ENCODE peak calls at places on chromosomes 11 and 22, in ten cellular contexts. P is heart left ventricle, R is prostate gland, L is uterus, Q is ovary, F is body of pancreas, Y is Peyer's patch, Z is sigmoid colon, S is gastrocnemius medialis, E is esophagus muscularis mucosa. D is an unnamed sample. For H3K36me3, the result is how much of the 10 kb centered on the place peaks cover.

GRCh38 chr11:73404048-73404447 is 27.8 kb downstream of the RELT start:
- DNase-seq in R (no peak), Z (peak), L (peak), P (peak), S (no peak), Y (peak), F (no peak), Q (peak), E (no peak), D (peak)

GRCh38 chr11:92867913-92868619 is 101.4 kb upstream of the MTNR1B start:
- DNase-seq in Z (no peak), F (no peak), P (no peak), R (peak), L (no peak), Q (no peak), S (no peak), E (no peak), Y (no peak), D (no peak)

GRCh38 chr22:26461188-26461810 is 22.3 kb downstream of the HPS4 start:
- DNase-seq in R (peak), L (peak), S (no peak), E (no peak), F (peak), P (peak), Y (peak), Q (no peak), Z (no peak), D (peak)

GRCh38 chr11:107609384-107610218 is 18.7 kb downstream of the ELMOD1 start:
- DNase-seq in Z (no peak), E (no peak), S (no peak), L (no peak), P (no peak), F (no peak), Q (no peak), Y (no peak), R (no peak), D (no peak)

GRCh38 chr11:8060801-8061554 is 20.0 kb upstream of the TUB start:
- DNase-seq in L (no peak), Y (no peak), S (no peak), Q (no peak), Z (peak), E (no peak), F (no peak), P (no peak), R (no peak), D (no peak)

GRCh38 chr22:37455896-37456295 is 28.6 kb upstream of the ELFN2 start:
- DNase-seq in Z (no peak), R (no peak), S (no peak), F (no peak), P (no peak), L (no peak), Y (no peak), E (no peak), Q (no peak), D (no peak)

GRCh38 chr11:17542249-17542648 is 2.0 kb downstream of the USH1C start:
- DNase-seq in P (no peak), Q (no peak), R (no peak), L (no peak), Z (no peak), E (no peak), F (peak), S (no peak), Y (peak), D (no peak)

GRCh38 chr22:44845191-44845590 is 92.8 kb downstream of the ARHGAP8 start:
- DNase-seq in P (no peak), Y (no peak), L (no peak), S (no peak), F (no peak), E (no peak), Q (no peak), R (no peak), Z (no peak), D (no peak)

GRCh38 chr11:112298535-112298934 is 37.9 kb upstream of the PLET1 start:
- DNase-seq in S (no peak), R (no peak), F (no peak), Q (no peak), Y (no peak), P (peak), Z (no peak), E (no peak), L (no peak), D (peak)

GRCh38 chr11:134628426-134628825 is 216.4 kb upstream of the B3GAT1 start:
- DNase-seq in Y (no peak), E (no peak), F (no peak), Q (no peak), L (no peak), S (no peak), P (no peak), R (no peak), Z (no peak), D (peak)

GRCh38 chr11:128757235-128757711 is 63.4 kb downstream of the FLI1 start:
- DNase-seq in S (no peak), Y (peak), Z (no peak), E (no peak), P (peak), R (no peak), Q (no peak), F (no peak), L (no peak), D (peak)

GRCh38 chr11:6746086-6746618 is 25.6 kb downstream of the OR2AG2 start:
- DNase-seq in F (no peak), Z (no peak), Y (peak), R (no peak), Q (no peak), L (no peak), E (no peak), P (peak), S (no peak), D (no peak)

GRCh38 chr22:29128891-29129643 is 56.2 kb downstream of the KREMEN1 start:
- DNase-seq in R (no peak), P (no peak), L (no peak), F (no peak), Z (peak), S (no peak), Y (peak), E (no peak), Q (no peak), D (no peak)

GRCh38 chr11:119764108-119764874 is 35.3 kb upstream of the NECTIN1 start:
- DNase-seq in Q (no peak), L (peak), Z (no peak), S (peak), P (peak), R (no peak), F (peak), Y (no peak), E (no peak), D (peak)

GRCh38 chr11:96388891-96389603 is 665 bp downstream of the CCDC82 start:
- DNase-seq in S (no peak), E (no peak), L (no peak), Y (no peak), R (no peak), F (no peak), P (no peak), Z (no peak), Q (no peak), D (no peak)

GRCh38 chr11:126606484-126606883 is 251.0 kb downstream of the ST3GAL4 start:
- DNase-seq in Q (no peak), Y (no peak), R (no peak), P (no peak), Z (no peak), L (no peak), F (no peak), S (no peak), E (no peak), D (no peak)

GRCh38 chr11:11993814-11994213 is 14.6 kb downstream of the DKK3 start:
- DNase-seq in Z (peak), P (peak), R (peak), L (no peak), S (peak), E (no peak), Y (no peak), Q (no peak), F (no peak), D (peak)

GRCh38 chr11:8531312-8531711 is 62.7 kb downstream of the STK33 start:
- DNase-seq in E (no peak), Z (no peak), Q (no peak), S (no peak), F (no peak), L (no peak), Y (no peak), P (peak), R (no peak), D (no peak)

GRCh38 chr11:93737904-93738612 is 3.2 kb downstream of the TAF1D start:
- DNase-seq in Y (no peak), E (no peak), Q (no peak), S (no peak), Z (no peak), F (no peak), P (no peak), R (no peak), L (no peak), D (no peak)

GRCh38 chr11:132559371-132560036 is 972.8 kb downstream of the OPCML start:
- DNase-seq in Y (no peak), R (no peak), S (no peak), P (no peak), Z (no peak), E (peak), Q (no peak), F (no peak), L (no peak), D (no peak)

GRCh38 chr11:44814881-44815592 is 88.3 kb downstream of the TSPAN18 start:
- DNase-seq in E (no peak), Y (no peak), S (no peak), F (no peak), Q (no peak), R (no peak), P (no peak), Z (no peak), L (no peak), D (no peak)

GRCh38 chr11:16111690-16112089 is 244.7 kb downstream of the SOX6 start:
- DNase-seq in S (no peak), F (no peak), Q (no peak), E (no peak), P (no peak), Y (no peak), L (no peak), R (no peak), Z (no peak), D (peak)

DNA sequence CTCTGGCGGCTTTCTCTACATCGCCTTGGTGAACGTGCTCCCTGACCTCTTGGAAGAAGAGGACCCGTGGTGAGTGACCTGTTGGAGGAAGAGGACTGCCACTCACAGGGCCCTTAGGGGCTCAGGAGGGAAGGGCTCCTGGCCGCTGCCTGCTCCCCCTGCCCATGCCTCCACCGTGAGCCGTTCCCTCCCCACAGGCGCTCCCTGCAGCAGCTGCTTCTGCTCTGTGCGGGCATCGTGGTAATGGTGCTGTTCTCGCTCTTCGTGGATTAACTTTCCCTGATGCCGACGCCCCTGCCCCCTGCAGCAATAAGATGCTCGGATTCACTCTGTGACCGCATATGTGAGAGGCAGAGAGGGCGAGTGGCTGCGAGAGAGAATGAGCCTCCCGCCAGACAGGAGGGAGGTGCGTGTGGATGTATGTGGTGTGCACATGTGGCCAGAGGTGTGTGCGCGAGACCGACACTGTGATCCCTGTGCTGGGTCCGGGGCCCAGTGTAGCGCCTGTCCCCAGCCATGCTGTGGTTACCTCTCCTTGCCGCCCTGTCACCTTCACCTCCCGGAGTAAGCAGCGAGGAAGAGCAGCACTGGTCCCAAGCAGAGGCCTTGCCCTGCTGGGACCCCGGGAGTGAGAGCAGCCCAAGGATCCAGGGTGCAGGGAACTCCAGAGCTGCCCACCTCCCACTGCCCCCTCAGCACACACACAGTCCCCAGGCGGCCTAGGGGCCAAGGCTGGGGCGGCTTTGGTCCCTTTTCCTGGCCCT is 6.9 kb downstream of the SLC39A13 start:
- DNase-seq in S (no peak), F (no peak), E (no peak), Z (no peak), P (no peak), Y (no peak), L (no peak), Q (no peak), R (no peak), D (no peak)
- H3K36me3 ChIP-seq in S (under half), F (under half), E (half or more), Z (under half), P (half or more), Y (under half), L (under half), Q (under half), R (under half), D (under half)

DNA sequence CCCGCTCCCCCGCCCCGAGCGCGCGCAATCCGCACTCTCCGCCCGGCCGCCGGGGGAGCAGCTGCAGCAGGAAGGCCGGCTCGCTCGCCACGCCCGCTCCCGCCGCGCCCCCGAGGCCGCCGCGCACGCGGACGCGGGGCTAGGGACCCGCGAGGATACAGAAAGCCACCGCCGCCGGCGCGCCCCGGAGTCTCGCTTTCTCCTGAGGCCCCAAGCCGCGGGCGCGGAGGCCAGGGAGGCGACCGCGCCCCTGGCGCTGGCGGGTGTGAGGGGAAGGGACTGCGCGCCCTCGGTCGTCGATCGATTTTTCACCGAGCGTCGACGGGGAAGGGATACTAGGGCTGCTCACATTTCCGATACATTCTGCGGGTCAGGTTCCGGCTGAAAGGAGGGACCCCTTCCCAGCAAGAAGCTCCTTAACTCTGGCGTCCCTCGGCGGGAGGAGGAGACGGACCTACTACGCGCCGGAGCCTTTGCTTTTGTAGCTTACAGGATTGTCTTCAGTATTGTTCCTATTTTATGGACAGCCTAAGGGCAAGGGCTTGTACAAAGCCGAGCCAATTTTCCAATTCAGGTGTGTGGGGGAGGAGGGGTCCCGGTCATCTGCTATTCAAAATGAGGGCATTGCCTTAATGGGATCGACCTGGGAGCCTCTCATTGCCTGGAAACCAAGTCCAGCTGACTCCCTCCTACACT is 416 bp upstream of the GAB2 start:
- DNase-seq in F (peak), P (peak), E (no peak), R (peak), S (peak), Z (peak), L (peak), Q (peak), Y (peak), D (no peak)
- TF ChIP-seq POLR2A in F (peak), P (peak), E (peak), R (peak), S (peak), Z (no peak), L (peak), Q (peak), Y (peak), D (peak)

DNA sequence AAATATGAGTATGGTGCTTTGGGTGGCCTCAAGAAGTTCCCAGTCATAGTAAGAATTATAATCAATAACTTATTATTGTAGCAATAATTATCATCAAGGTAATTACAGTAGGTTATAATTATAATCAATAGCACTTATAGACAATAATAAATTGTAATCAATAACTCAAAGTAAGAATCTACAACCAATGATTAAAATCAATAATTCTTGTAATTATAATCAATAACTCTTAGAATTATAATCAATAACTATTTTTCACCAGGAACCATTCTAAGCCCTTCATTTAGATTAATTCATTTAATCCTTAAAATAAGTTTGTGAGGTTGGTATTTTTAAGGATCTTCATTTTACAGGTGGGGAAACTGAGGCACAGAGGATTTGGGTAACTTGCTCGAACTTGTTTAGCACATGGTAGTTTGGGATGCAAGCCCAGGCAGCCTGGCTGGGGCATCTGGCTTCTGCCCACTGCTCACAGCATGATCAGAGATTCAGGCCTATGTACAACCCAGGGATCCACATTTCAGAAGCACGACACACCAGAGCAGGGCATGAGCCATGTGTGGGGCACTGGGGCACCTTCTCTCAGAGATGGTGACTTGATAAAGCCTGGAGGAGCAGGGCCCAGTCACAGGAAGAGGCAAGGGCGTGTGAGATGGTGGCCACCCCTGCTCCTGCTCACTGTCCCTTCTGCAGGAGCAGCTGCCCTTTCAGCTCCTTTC is 46.6 kb downstream of the SLC1A2 start:
- DNase-seq in S (no peak), F (no peak), P (no peak), L (no peak), Z (no peak), E (no peak), Y (no peak), Q (no peak), R (no peak), D (no peak)
- H3K36me3 ChIP-seq in S (under half), F (under half), P (under half), L (under half), Z (under half), E (under half), Y (under half), Q (under half), R (under half), D (under half)

GRCh38 chr11:62774407-62774806 is 3.2 kb downstream of the TAF6L start:
- DNase-seq in Y (no peak), L (no peak), S (no peak), F (no peak), P (no peak), Z (no peak), Q (no peak), R (no peak), E (no peak), D (no peak)

GRCh38 chr11:62775646-62776045 is 4.5 kb downstream of the TAF6L start:
- DNase-seq in S (no peak), P (no peak), L (no peak), Q (no peak), Z (no peak), F (no peak), E (no peak), R (no peak), Y (no peak), D (no peak)

GRCh38 chr11:62770778-62771143 is 435 bp upstream of the TAF6L start:
- DNase-seq in Q (peak), L (peak), S (no peak), E (no peak), F (peak), P (peak), Z (peak), Y (peak), R (no peak), D (no peak)

DNA sequence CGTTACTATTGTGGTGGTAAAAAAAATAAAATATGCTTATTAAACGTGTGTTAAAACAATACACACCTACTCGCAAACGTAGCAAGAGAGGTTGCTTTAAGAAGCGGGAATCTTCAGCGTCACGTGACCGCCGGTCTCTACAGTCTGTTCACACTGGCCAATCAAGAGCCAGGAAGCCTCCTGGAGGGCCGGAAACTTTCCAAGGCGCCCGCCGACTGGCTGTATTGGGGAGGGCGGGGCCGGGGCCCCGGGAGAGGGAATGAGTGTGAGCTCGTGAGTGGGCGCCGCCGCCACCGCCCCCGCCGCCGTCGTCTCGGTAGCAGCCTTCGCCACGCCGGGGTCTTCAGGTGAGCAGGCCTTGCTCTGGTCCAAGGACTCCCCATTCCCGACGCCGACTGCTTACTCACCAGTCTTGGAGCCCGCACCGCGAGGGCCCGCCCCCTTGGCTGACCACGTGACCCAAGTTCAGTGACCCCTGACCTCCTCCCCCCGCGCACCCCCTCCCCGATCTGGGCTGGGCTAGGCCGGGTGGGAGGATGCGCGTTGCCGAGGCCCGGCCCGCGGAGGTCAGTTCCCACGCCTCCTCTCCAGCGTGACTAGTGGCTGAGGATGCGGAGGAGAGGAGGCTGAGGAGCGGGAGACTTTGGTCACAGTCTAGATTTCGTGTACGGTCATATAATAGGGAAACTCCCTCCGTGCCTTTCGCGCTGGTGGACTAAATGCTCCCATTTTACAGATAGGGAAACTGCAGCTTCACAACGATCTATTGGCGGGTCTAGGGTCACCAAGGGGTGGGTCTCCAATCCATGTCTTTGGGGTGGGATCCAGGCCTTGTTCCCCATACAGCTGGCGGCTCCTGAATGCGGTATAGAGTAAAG is at the start of gene TAF6L:
- DNase-seq in Y (peak), Z (peak), R (peak), L (peak), E (peak), Q (peak), P (peak), S (peak), F (peak), D (peak)
- TF ChIP-seq POLR2A in Y (peak), Z (peak), R (peak), L (no peak), E (peak), Q (peak), P (peak), S (no peak), F (peak), D (peak)

D was measured in adrenal gland.